ENCODE peak calls at places on chromosome 17, in five cellular contexts. One of them, this sample, is unnamed.

GRCh38 chr17:81328489-81328888 is 33.4 kb upstream of the SLC38A10 start:
- DNase-seq in H9: no peak
- DNase-seq in IMR-90: no peak
- DNase-seq in DND-41: no peak
- DNase-seq in endothelial cell of umbilical vein: no peak
- DNase-seq in this sample: no peak

GRCh38 chr17:81512560-81512983 is at the start of gene ACTG1:
- DNase-seq in H9: peak
- DNase-seq in IMR-90: peak
- DNase-seq in DND-41: peak
- DNase-seq in endothelial cell of umbilical vein: peak
- DNase-seq in this sample: peak

GRCh38 chr17:80768936-80769335 is 222.7 kb upstream of the CHMP6 start:
- DNase-seq in H9: no peak
- DNase-seq in IMR-90: no peak
- DNase-seq in DND-41: no peak
- DNase-seq in endothelial cell of umbilical vein: no peak
- DNase-seq in this sample: no peak

GRCh38 chr17:27558842-27559505 is 72.0 kb upstream of the LGALS9 start:
- DNase-seq in H9: no peak
- DNase-seq in IMR-90: no peak
- DNase-seq in DND-41: no peak
- DNase-seq in endothelial cell of umbilical vein: no peak
- DNase-seq in this sample: no peak

GRCh38 chr17:16989953-16990860 is 18.3 kb upstream of the TNFRSF13B start:
- DNase-seq in H9: peak
- DNase-seq in IMR-90: peak
- DNase-seq in DND-41: peak
- DNase-seq in endothelial cell of umbilical vein: no peak
- DNase-seq in this sample: no peak

GRCh38 chr17:69506489-69506888 is 92.0 kb downstream of the MAP2K6 start:
- DNase-seq in H9: no peak
- DNase-seq in IMR-90: no peak
- DNase-seq in DND-41: no peak
- DNase-seq in endothelial cell of umbilical vein: no peak
- DNase-seq in this sample: no peak

GRCh38 chr17:82793974-82794620 is 42.2 kb downstream of the TBCD start:
- DNase-seq in H9: no peak
- DNase-seq in IMR-90: no peak
- DNase-seq in DND-41: no peak
- DNase-seq in endothelial cell of umbilical vein: no peak
- DNase-seq in this sample: no peak

GRCh38 chr17:38600906-38601305 is 4.8 kb downstream of the SRCIN1 start:
- DNase-seq in H9: peak
- DNase-seq in IMR-90: no peak
- DNase-seq in DND-41: no peak
- DNase-seq in endothelial cell of umbilical vein: no peak
- DNase-seq in this sample: no peak

GRCh38 chr17:44792276-44792675 is 33.5 kb downstream of the ADAM11 start:
- DNase-seq in H9: no peak
- DNase-seq in IMR-90: peak
- DNase-seq in DND-41: no peak
- DNase-seq in endothelial cell of umbilical vein: no peak
- DNase-seq in this sample: no peak

GRCh38 chr17:57622886-57623433 is 122.1 kb downstream of the CCDC182 start:
- DNase-seq in H9: no peak
- DNase-seq in IMR-90: peak
- DNase-seq in DND-41: no peak
- DNase-seq in endothelial cell of umbilical vein: peak
- DNase-seq in this sample: no peak

GRCh38 chr17:42109086-42109485 is 3.4 kb downstream of the DHX58 start:
- DNase-seq in H9: no peak
- DNase-seq in IMR-90: no peak
- DNase-seq in DND-41: no peak
- DNase-seq in endothelial cell of umbilical vein: no peak
- DNase-seq in this sample: no peak

GRCh38 chr17:153851-154250 is 16.5 kb downstream of the SCGB1C2 start:
- DNase-seq in H9: no peak
- DNase-seq in IMR-90: no peak
- DNase-seq in DND-41: no peak
- DNase-seq in endothelial cell of umbilical vein: no peak
- DNase-seq in this sample: no peak

GRCh38 chr17:2233441-2233947 is 70.1 kb downstream of the SMG6 start:
- DNase-seq in H9: no peak
- DNase-seq in IMR-90: peak
- DNase-seq in DND-41: no peak
- DNase-seq in endothelial cell of umbilical vein: peak
- DNase-seq in this sample: no peak

GRCh38 chr17:28865946-28866752 is 11.3 kb downstream of the ERAL1 start:
- DNase-seq in H9: no peak
- DNase-seq in IMR-90: no peak
- DNase-seq in DND-41: no peak
- DNase-seq in endothelial cell of umbilical vein: peak
- DNase-seq in this sample: no peak

GRCh38 chr17:28342313-28342712 is 6.8 kb downstream of the TNFAIP1 start:
- DNase-seq in H9: no peak
- DNase-seq in IMR-90: no peak
- DNase-seq in DND-41: no peak
- DNase-seq in endothelial cell of umbilical vein: no peak
- DNase-seq in this sample: no peak

GRCh38 chr17:75059369-75060345 is 12.6 kb downstream of the KCTD2 start:
- DNase-seq in H9: no peak
- DNase-seq in IMR-90: peak
- DNase-seq in DND-41: no peak
- DNase-seq in endothelial cell of umbilical vein: peak
- DNase-seq in this sample: no peak

GRCh38 chr17:47620503-47621245 is 29.0 kb upstream of the KPNB1 start:
- DNase-seq in H9: no peak
- DNase-seq in IMR-90: no peak
- DNase-seq in DND-41: no peak
- DNase-seq in endothelial cell of umbilical vein: no peak
- DNase-seq in this sample: no peak

GRCh38 chr17:47621293-47622178 is 28.2 kb upstream of the KPNB1 start:
- DNase-seq in H9: peak
- DNase-seq in IMR-90: peak
- DNase-seq in DND-41: no peak
- DNase-seq in endothelial cell of umbilical vein: peak
- DNase-seq in this sample: peak

GRCh38 chr17:47624727-47625068 is 25.0 kb upstream of the KPNB1 start:
- DNase-seq in H9: no peak
- DNase-seq in IMR-90: no peak
- DNase-seq in DND-41: no peak
- DNase-seq in endothelial cell of umbilical vein: no peak
- DNase-seq in this sample: no peak

GRCh38 chr17:47618416-47618815 is 31.3 kb upstream of the KPNB1 start:
- DNase-seq in H9: no peak
- DNase-seq in IMR-90: peak
- DNase-seq in DND-41: no peak
- DNase-seq in endothelial cell of umbilical vein: peak
- DNase-seq in this sample: no peak

GRCh38 chr17:47622179-47622549 is 27.6 kb upstream of the KPNB1 start:
- DNase-seq in H9: no peak
- DNase-seq in IMR-90: no peak
- DNase-seq in DND-41: no peak
- DNase-seq in endothelial cell of umbilical vein: peak
- DNase-seq in this sample: no peak
- H3K9ac ChIP-seq in H9: no peak
- H3K9ac ChIP-seq in IMR-90: peak
- H3K9ac ChIP-seq in DND-41: no peak
- H3K9ac ChIP-seq in endothelial cell of umbilical vein: peak
- H3K9ac ChIP-seq in this sample: no peak

GRCh38 chr17:48601528-48602430 is 3.0 kb downstream of the HOXB6 start:
- DNase-seq in H9: no peak
- DNase-seq in IMR-90: no peak
- DNase-seq in DND-41: no peak
- DNase-seq in endothelial cell of umbilical vein: no peak
- DNase-seq in this sample: no peak
- H3K9ac ChIP-seq in H9: no peak
- H3K9ac ChIP-seq in IMR-90: no peak
- H3K9ac ChIP-seq in DND-41: no peak
- H3K9ac ChIP-seq in endothelial cell of umbilical vein: no peak
- H3K9ac ChIP-seq in this sample: peak

GRCh38 chr17:19018600-19018950 is 14.0 kb upstream of the FAM83G start:
- DNase-seq in H9: no peak
- DNase-seq in IMR-90: no peak
- DNase-seq in DND-41: no peak
- DNase-seq in endothelial cell of umbilical vein: no peak
- DNase-seq in this sample: no peak

GRCh38 chr17:19021622-19022083 is 17.1 kb upstream of the FAM83G start:
- DNase-seq in H9: peak
- DNase-seq in IMR-90: no peak
- DNase-seq in DND-41: peak
- DNase-seq in endothelial cell of umbilical vein: no peak
- DNase-seq in this sample: no peak

GRCh38 chr17:19017804-19018599 is 13.4 kb upstream of the FAM83G start:
- DNase-seq in H9: no peak
- DNase-seq in IMR-90: no peak
- DNase-seq in DND-41: no peak
- DNase-seq in endothelial cell of umbilical vein: no peak
- DNase-seq in this sample: no peak

GRCh38 chr17:19019041-19019941 is 14.7 kb upstream of the FAM83G start:
- DNase-seq in H9: no peak
- DNase-seq in IMR-90: no peak
- DNase-seq in DND-41: no peak
- DNase-seq in endothelial cell of umbilical vein: no peak
- DNase-seq in this sample: no peak

DNA sequence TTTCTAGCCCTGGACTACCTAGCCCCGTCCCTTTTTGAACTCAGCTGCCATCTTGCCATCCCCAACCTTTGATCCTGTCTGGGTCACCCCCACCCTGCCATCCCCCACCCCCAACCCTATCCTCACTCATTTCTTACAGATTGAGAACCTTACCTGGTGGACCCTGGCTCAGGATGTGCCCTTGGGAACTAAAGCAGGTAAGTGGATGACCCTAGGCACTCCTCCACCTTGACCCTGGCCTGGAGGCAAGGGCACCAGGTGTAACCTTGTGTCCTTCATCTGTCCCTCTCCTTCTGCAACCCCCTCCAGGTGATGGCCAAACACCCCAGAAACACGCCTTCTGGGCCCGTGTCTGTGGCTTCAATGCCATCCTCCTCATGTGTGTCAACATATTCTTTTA is 15.5 kb upstream of the FAM83G start:
- DNase-seq in H9: no peak
- DNase-seq in IMR-90: no peak
- DNase-seq in DND-41: no peak
- DNase-seq in endothelial cell of umbilical vein: no peak
- DNase-seq in this sample: no peak
- H3K9ac ChIP-seq in H9: no peak
- H3K9ac ChIP-seq in IMR-90: no peak
- H3K9ac ChIP-seq in DND-41: no peak
- H3K9ac ChIP-seq in endothelial cell of umbilical vein: no peak
- H3K9ac ChIP-seq in this sample: no peak

GRCh38 chr17:76707985-76708807 is 2.6 kb downstream of the MXRA7 start:
- DNase-seq in H9: peak
- DNase-seq in IMR-90: no peak
- DNase-seq in DND-41: no peak
- DNase-seq in endothelial cell of umbilical vein: no peak
- DNase-seq in this sample: peak

GRCh38 chr17:76713765-76714164 is 3.0 kb upstream of the MXRA7 start:
- DNase-seq in H9: no peak
- DNase-seq in IMR-90: no peak
- DNase-seq in DND-41: no peak
- DNase-seq in endothelial cell of umbilical vein: no peak
- DNase-seq in this sample: no peak

GRCh38 chr17:76710863-76711611 is at the start of gene MXRA7:
- DNase-seq in H9: peak
- DNase-seq in IMR-90: peak
- DNase-seq in DND-41: peak
- DNase-seq in endothelial cell of umbilical vein: peak
- DNase-seq in this sample: no peak

GRCh38 chr17:76706817-76707216 is 3.9 kb downstream of the MXRA7 start:
- DNase-seq in H9: no peak
- DNase-seq in IMR-90: no peak
- DNase-seq in DND-41: no peak
- DNase-seq in endothelial cell of umbilical vein: no peak
- DNase-seq in this sample: no peak

GRCh38 chr17:76709077-76709950 is 1.5 kb downstream of the MXRA7 start:
- DNase-seq in H9: peak
- DNase-seq in IMR-90: peak
- DNase-seq in DND-41: no peak
- DNase-seq in endothelial cell of umbilical vein: no peak
- DNase-seq in this sample: no peak
- H3K9ac ChIP-seq in H9: no peak
- H3K9ac ChIP-seq in IMR-90: peak
- H3K9ac ChIP-seq in DND-41: no peak
- H3K9ac ChIP-seq in endothelial cell of umbilical vein: peak
- H3K9ac ChIP-seq in this sample: peak

DNA sequence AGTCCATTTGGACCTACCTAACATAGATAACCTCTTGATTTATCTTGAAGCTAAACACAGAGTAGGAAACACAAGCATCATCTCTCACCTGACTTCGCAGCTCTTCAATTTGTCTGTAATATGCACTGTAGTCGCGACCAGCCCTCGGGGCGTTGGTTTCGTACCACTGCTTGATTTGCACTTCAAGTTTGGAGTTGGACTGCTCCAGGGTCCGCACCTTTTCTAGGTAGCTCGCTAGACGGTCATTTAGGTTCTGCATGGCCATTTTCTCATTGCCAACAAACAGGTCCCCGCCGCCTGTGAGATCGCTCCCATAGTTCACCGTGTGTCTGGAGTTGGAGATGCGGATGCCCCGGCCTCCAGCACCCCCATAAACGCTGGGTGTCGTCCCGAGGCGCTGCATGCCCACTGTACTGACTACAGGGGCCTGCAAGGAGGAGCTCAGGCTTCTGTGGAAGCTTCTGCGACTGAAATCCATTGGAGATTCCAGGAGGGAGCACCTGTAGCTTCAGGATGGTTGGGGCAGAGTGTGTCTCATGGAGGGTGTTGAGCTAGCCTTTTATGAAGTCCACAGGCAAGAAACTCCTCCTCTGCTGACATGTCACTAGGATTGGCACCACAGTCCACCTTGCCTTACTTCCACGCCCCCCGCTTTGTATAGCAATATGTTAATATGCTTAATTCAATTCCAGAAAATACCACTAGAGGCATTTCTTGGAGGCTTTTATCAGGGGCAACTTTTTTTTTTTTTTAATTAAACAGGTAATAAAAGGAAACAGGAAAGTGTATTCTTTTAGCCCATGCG is at the start of gene KRT20:
- DNase-seq in H9: no peak
- DNase-seq in IMR-90: no peak
- DNase-seq in DND-41: no peak
- DNase-seq in endothelial cell of umbilical vein: no peak
- DNase-seq in this sample: no peak
- H3K9ac ChIP-seq in H9: no peak
- H3K9ac ChIP-seq in IMR-90: no peak
- H3K9ac ChIP-seq in DND-41: no peak
- H3K9ac ChIP-seq in endothelial cell of umbilical vein: no peak
- H3K9ac ChIP-seq in this sample: no peak